ENCODE peak calls at places on chromosomes 7 and 10, in seven cellular contexts. One of them, this sample, is unnamed.

GRCh38 chr7:145909956-145910611 is 206.5 kb upstream of the CNTNAP2 start:
- DNase-seq in choroid plexus epithelial cell: peak; percentile 83
- DNase-seq in A549: no peak
- DNase-seq in uterus: no peak
- DNase-seq in fibroblast of the aortic adventitia: no peak
- DNase-seq in neural progenitor cell: no peak
- DNase-seq in CD4-positive, alpha-beta T cell: no peak
- DNase-seq in this sample: no peak

GRCh38 chr7:27871086-27871485 is 131.1 kb downstream of the TAX1BP1 start:
- DNase-seq in choroid plexus epithelial cell: no peak
- DNase-seq in A549: no peak
- DNase-seq in uterus: no peak
- DNase-seq in fibroblast of the aortic adventitia: no peak
- DNase-seq in neural progenitor cell: no peak
- DNase-seq in CD4-positive, alpha-beta T cell: no peak
- DNase-seq in this sample: no peak

GRCh38 chr7:44244282-44244681 is 43.5 kb downstream of the YKT6 start:
- DNase-seq in choroid plexus epithelial cell: peak; percentile 20
- DNase-seq in A549: peak; percentile 58
- DNase-seq in uterus: no peak
- DNase-seq in fibroblast of the aortic adventitia: no peak
- DNase-seq in neural progenitor cell: peak; percentile 68
- DNase-seq in CD4-positive, alpha-beta T cell: no peak
- DNase-seq in this sample: no peak

GRCh38 chr10:101768791-101769170 is 7.1 kb downstream of the FGF8 start:
- DNase-seq in choroid plexus epithelial cell: no peak
- DNase-seq in A549: no peak
- DNase-seq in uterus: no peak
- DNase-seq in fibroblast of the aortic adventitia: no peak
- DNase-seq in neural progenitor cell: no peak
- DNase-seq in CD4-positive, alpha-beta T cell: no peak
- DNase-seq in this sample: peak; percentile 35

GRCh38 chr10:114334301-114334700 is 70.0 kb downstream of the AFAP1L2 start:
- DNase-seq in choroid plexus epithelial cell: peak; percentile 52
- DNase-seq in A549: no peak
- DNase-seq in uterus: no peak
- DNase-seq in fibroblast of the aortic adventitia: no peak
- DNase-seq in neural progenitor cell: no peak
- DNase-seq in CD4-positive, alpha-beta T cell: no peak
- DNase-seq in this sample: no peak

GRCh38 chr7:91941450-91941849 is 788 bp downstream of the AKAP9 start:
- DNase-seq in choroid plexus epithelial cell: peak; percentile 22
- DNase-seq in A549: no peak
- DNase-seq in uterus: no peak
- DNase-seq in fibroblast of the aortic adventitia: peak; percentile 30
- DNase-seq in neural progenitor cell: peak; percentile 60
- DNase-seq in CD4-positive, alpha-beta T cell: peak; percentile 7
- DNase-seq in this sample: peak; percentile 47

GRCh38 chr10:79904671-79905321 is 44.1 kb downstream of the SFTPD start:
- DNase-seq in choroid plexus epithelial cell: peak; percentile 70
- DNase-seq in A549: no peak
- DNase-seq in uterus: peak; percentile 59
- DNase-seq in fibroblast of the aortic adventitia: peak; percentile 63
- DNase-seq in neural progenitor cell: peak; percentile 83
- DNase-seq in CD4-positive, alpha-beta T cell: peak; percentile 6
- DNase-seq in this sample: no peak

GRCh38 chr10:14476641-14477407 is 146.1 kb upstream of the FRMD4A start:
- DNase-seq in choroid plexus epithelial cell: peak; percentile 26
- DNase-seq in A549: no peak
- DNase-seq in uterus: no peak
- DNase-seq in fibroblast of the aortic adventitia: peak; percentile 48
- DNase-seq in neural progenitor cell: no peak
- DNase-seq in CD4-positive, alpha-beta T cell: no peak
- DNase-seq in this sample: no peak

GRCh38 chr7:30164567-30164966 is 29.8 kb downstream of the MTURN start:
- DNase-seq in choroid plexus epithelial cell: peak; percentile 74
- DNase-seq in A549: peak; percentile 57
- DNase-seq in uterus: no peak
- DNase-seq in fibroblast of the aortic adventitia: peak; percentile 76
- DNase-seq in neural progenitor cell: peak; percentile 67
- DNase-seq in CD4-positive, alpha-beta T cell: no peak
- DNase-seq in this sample: no peak

GRCh38 chr7:128855559-128855958 is 7.1 kb upstream of the ATP6V1F start:
- DNase-seq in choroid plexus epithelial cell: no peak
- DNase-seq in A549: no peak
- DNase-seq in uterus: no peak
- DNase-seq in fibroblast of the aortic adventitia: no peak
- DNase-seq in neural progenitor cell: no peak
- DNase-seq in CD4-positive, alpha-beta T cell: no peak
- DNase-seq in this sample: no peak

GRCh38 chr10:33010132-33011037 is 52.4 kb upstream of the ITGB1 start:
- DNase-seq in choroid plexus epithelial cell: peak; percentile 84
- DNase-seq in A549: peak; percentile 75
- DNase-seq in uterus: no peak
- DNase-seq in fibroblast of the aortic adventitia: peak; percentile 80
- DNase-seq in neural progenitor cell: peak; percentile 47
- DNase-seq in CD4-positive, alpha-beta T cell: no peak
- DNase-seq in this sample: no peak

GRCh38 chr10:124722812-124723783 is 21.1 kb downstream of the FAM53B start:
- DNase-seq in choroid plexus epithelial cell: peak; percentile 52
- DNase-seq in A549: no peak
- DNase-seq in uterus: no peak
- DNase-seq in fibroblast of the aortic adventitia: no peak
- DNase-seq in neural progenitor cell: no peak
- DNase-seq in CD4-positive, alpha-beta T cell: no peak
- DNase-seq in this sample: peak; percentile 72

GRCh38 chr7:86407291-86407690 is 236.4 kb upstream of the GRM3 start:
- DNase-seq in choroid plexus epithelial cell: peak; percentile 15
- DNase-seq in A549: no peak
- DNase-seq in uterus: no peak
- DNase-seq in fibroblast of the aortic adventitia: no peak
- DNase-seq in neural progenitor cell: peak; percentile 36
- DNase-seq in CD4-positive, alpha-beta T cell: no peak
- DNase-seq in this sample: no peak

GRCh38 chr7:128833148-128833938 is 3.1 kb downstream of the FLNC start:
- DNase-seq in choroid plexus epithelial cell: peak; percentile 86
- DNase-seq in A549: no peak
- DNase-seq in uterus: peak; percentile 78
- DNase-seq in fibroblast of the aortic adventitia: peak; percentile 95
- DNase-seq in neural progenitor cell: peak; percentile 69
- DNase-seq in CD4-positive, alpha-beta T cell: no peak
- DNase-seq in this sample: no peak

GRCh38 chr10:103778358-103779139 is 76.8 kb downstream of the SH3PXD2A start:
- DNase-seq in choroid plexus epithelial cell: no peak
- DNase-seq in A549: no peak
- DNase-seq in uterus: no peak
- DNase-seq in fibroblast of the aortic adventitia: no peak
- DNase-seq in neural progenitor cell: no peak
- DNase-seq in CD4-positive, alpha-beta T cell: no peak
- DNase-seq in this sample: no peak

GRCh38 chr10:103783686-103784085 is 71.7 kb downstream of the SH3PXD2A start:
- DNase-seq in choroid plexus epithelial cell: no peak
- DNase-seq in A549: no peak
- DNase-seq in uterus: peak; percentile 53
- DNase-seq in fibroblast of the aortic adventitia: no peak
- DNase-seq in neural progenitor cell: no peak
- DNase-seq in CD4-positive, alpha-beta T cell: no peak
- DNase-seq in this sample: no peak

GRCh38 chr10:103780242-103781149 is 74.9 kb downstream of the SH3PXD2A start:
- DNase-seq in choroid plexus epithelial cell: no peak
- DNase-seq in A549: no peak
- DNase-seq in uterus: no peak
- DNase-seq in fibroblast of the aortic adventitia: no peak
- DNase-seq in neural progenitor cell: no peak
- DNase-seq in CD4-positive, alpha-beta T cell: no peak
- DNase-seq in this sample: no peak

GRCh38 chr10:103784089-103784488 is 71.3 kb downstream of the SH3PXD2A start:
- DNase-seq in choroid plexus epithelial cell: no peak
- DNase-seq in A549: no peak
- DNase-seq in uterus: no peak
- DNase-seq in fibroblast of the aortic adventitia: no peak
- DNase-seq in neural progenitor cell: no peak
- DNase-seq in CD4-positive, alpha-beta T cell: no peak
- DNase-seq in this sample: no peak

GRCh38 chr10:103781329-103782061 is 73.9 kb downstream of the SH3PXD2A start:
- DNase-seq in choroid plexus epithelial cell: peak; percentile 26
- DNase-seq in A549: peak; percentile 68
- DNase-seq in uterus: no peak
- DNase-seq in fibroblast of the aortic adventitia: peak; percentile 92
- DNase-seq in neural progenitor cell: peak; percentile 33
- DNase-seq in CD4-positive, alpha-beta T cell: no peak
- DNase-seq in this sample: no peak
- TF ChIP-seq CTCF in choroid plexus epithelial cell: peak; percentile 24
- TF ChIP-seq CTCF in A549: peak; percentile 39
- TF ChIP-seq CTCF in uterus: no peak
- TF ChIP-seq CTCF in fibroblast of the aortic adventitia: peak; percentile 43
- TF ChIP-seq CTCF in neural progenitor cell: peak; percentile 33
- TF ChIP-seq CTCF in CD4-positive, alpha-beta T cell: no peak
- TF ChIP-seq CTCF in this sample: no peak

GRCh38 chr7:151724250-151724915 is 152.5 kb downstream of the PRKAG2 start:
- DNase-seq in choroid plexus epithelial cell: no peak
- DNase-seq in A549: no peak
- DNase-seq in uterus: no peak
- DNase-seq in fibroblast of the aortic adventitia: no peak
- DNase-seq in neural progenitor cell: no peak
- DNase-seq in CD4-positive, alpha-beta T cell: no peak
- DNase-seq in this sample: no peak

GRCh38 chr7:151726875-151727578 is 149.9 kb downstream of the PRKAG2 start:
- DNase-seq in choroid plexus epithelial cell: no peak
- DNase-seq in A549: no peak
- DNase-seq in uterus: no peak
- DNase-seq in fibroblast of the aortic adventitia: no peak
- DNase-seq in neural progenitor cell: no peak
- DNase-seq in CD4-positive, alpha-beta T cell: no peak
- DNase-seq in this sample: no peak

GRCh38 chr7:151727579-151728285 is 149.2 kb downstream of the PRKAG2 start:
- DNase-seq in choroid plexus epithelial cell: peak; percentile 89
- DNase-seq in A549: peak; percentile 93
- DNase-seq in uterus: peak; percentile 92
- DNase-seq in fibroblast of the aortic adventitia: peak; percentile 96
- DNase-seq in neural progenitor cell: peak; percentile 56
- DNase-seq in CD4-positive, alpha-beta T cell: no peak
- DNase-seq in this sample: peak; percentile 96

GRCh38 chr7:151724920-151725584 is 151.9 kb downstream of the PRKAG2 start:
- DNase-seq in choroid plexus epithelial cell: no peak
- DNase-seq in A549: no peak
- DNase-seq in uterus: no peak
- DNase-seq in fibroblast of the aortic adventitia: no peak
- DNase-seq in neural progenitor cell: no peak
- DNase-seq in CD4-positive, alpha-beta T cell: no peak
- DNase-seq in this sample: no peak

GRCh38 chr7:151725844-151726770 is 150.8 kb downstream of the PRKAG2 start:
- DNase-seq in choroid plexus epithelial cell: no peak
- DNase-seq in A549: no peak
- DNase-seq in uterus: no peak
- DNase-seq in fibroblast of the aortic adventitia: no peak
- DNase-seq in neural progenitor cell: no peak
- DNase-seq in CD4-positive, alpha-beta T cell: no peak
- DNase-seq in this sample: no peak
- TF ChIP-seq CTCF in choroid plexus epithelial cell: no peak
- TF ChIP-seq CTCF in A549: no peak
- TF ChIP-seq CTCF in uterus: no peak
- TF ChIP-seq CTCF in fibroblast of the aortic adventitia: no peak
- TF ChIP-seq CTCF in neural progenitor cell: no peak
- TF ChIP-seq CTCF in CD4-positive, alpha-beta T cell: no peak
- TF ChIP-seq CTCF in this sample: no peak

GRCh38 chr10:11284291-11285085 is 266.8 kb downstream of the CELF2 start:
- DNase-seq in choroid plexus epithelial cell: no peak
- DNase-seq in A549: no peak
- DNase-seq in uterus: no peak
- DNase-seq in fibroblast of the aortic adventitia: no peak
- DNase-seq in neural progenitor cell: no peak
- DNase-seq in CD4-positive, alpha-beta T cell: no peak
- DNase-seq in this sample: no peak

GRCh38 chr10:11286261-11286989 is 268.8 kb downstream of the CELF2 start:
- DNase-seq in choroid plexus epithelial cell: peak; percentile 4
- DNase-seq in A549: no peak
- DNase-seq in uterus: no peak
- DNase-seq in fibroblast of the aortic adventitia: no peak
- DNase-seq in neural progenitor cell: no peak
- DNase-seq in CD4-positive, alpha-beta T cell: no peak
- DNase-seq in this sample: no peak

GRCh38 chr10:11282661-11283060 is 265.0 kb downstream of the CELF2 start:
- DNase-seq in choroid plexus epithelial cell: no peak
- DNase-seq in A549: no peak
- DNase-seq in uterus: no peak
- DNase-seq in fibroblast of the aortic adventitia: no peak
- DNase-seq in neural progenitor cell: no peak
- DNase-seq in CD4-positive, alpha-beta T cell: no peak
- DNase-seq in this sample: no peak

GRCh38 chr10:11282156-11282555 is 264.5 kb downstream of the CELF2 start:
- DNase-seq in choroid plexus epithelial cell: no peak
- DNase-seq in A549: no peak
- DNase-seq in uterus: no peak
- DNase-seq in fibroblast of the aortic adventitia: no peak
- DNase-seq in neural progenitor cell: no peak
- DNase-seq in CD4-positive, alpha-beta T cell: no peak
- DNase-seq in this sample: no peak

GRCh38 chr10:11285171-11285570 is 267.5 kb downstream of the CELF2 start:
- DNase-seq in choroid plexus epithelial cell: peak; percentile 5
- DNase-seq in A549: no peak
- DNase-seq in uterus: no peak
- DNase-seq in fibroblast of the aortic adventitia: no peak
- DNase-seq in neural progenitor cell: peak; percentile 5
- DNase-seq in CD4-positive, alpha-beta T cell: no peak
- DNase-seq in this sample: no peak
- TF ChIP-seq CTCF in choroid plexus epithelial cell: peak; percentile 15
- TF ChIP-seq CTCF in A549: no peak
- TF ChIP-seq CTCF in uterus: no peak
- TF ChIP-seq CTCF in fibroblast of the aortic adventitia: peak; percentile 4
- TF ChIP-seq CTCF in neural progenitor cell: peak; percentile 29
- TF ChIP-seq CTCF in CD4-positive, alpha-beta T cell: no peak
- TF ChIP-seq CTCF in this sample: no peak

GRCh38 chr10:63467833-63468232 is 2.1 kb upstream of the JMJD1C start:
- DNase-seq in choroid plexus epithelial cell: no peak
- DNase-seq in A549: no peak
- DNase-seq in uterus: no peak
- DNase-seq in fibroblast of the aortic adventitia: peak; percentile 41
- DNase-seq in neural progenitor cell: no peak
- DNase-seq in CD4-positive, alpha-beta T cell: no peak
- DNase-seq in this sample: no peak

GRCh38 chr10:63464402-63465292 is 1.1 kb downstream of the JMJD1C start:
- DNase-seq in choroid plexus epithelial cell: peak; percentile 48
- DNase-seq in A549: peak; percentile 21
- DNase-seq in uterus: no peak
- DNase-seq in fibroblast of the aortic adventitia: peak; percentile 41
- DNase-seq in neural progenitor cell: no peak
- DNase-seq in CD4-positive, alpha-beta T cell: no peak
- DNase-seq in this sample: no peak

GRCh38 chr10:63462442-63462841 is 3.3 kb downstream of the JMJD1C start:
- DNase-seq in choroid plexus epithelial cell: no peak
- DNase-seq in A549: no peak
- DNase-seq in uterus: no peak
- DNase-seq in fibroblast of the aortic adventitia: no peak
- DNase-seq in neural progenitor cell: no peak
- DNase-seq in CD4-positive, alpha-beta T cell: no peak
- DNase-seq in this sample: no peak

GRCh38 chr10:63466168-63466935 is 575 bp upstream of the JMJD1C start:
- DNase-seq in choroid plexus epithelial cell: peak; percentile 70
- DNase-seq in A549: peak; percentile 33
- DNase-seq in uterus: no peak
- DNase-seq in fibroblast of the aortic adventitia: peak; percentile 65
- DNase-seq in neural progenitor cell: peak; percentile 79
- DNase-seq in CD4-positive, alpha-beta T cell: peak; percentile 6
- DNase-seq in this sample: no peak

GRCh38 chr10:63465293-63466167 is at the start of gene JMJD1C:
- DNase-seq in choroid plexus epithelial cell: peak; percentile 90
- DNase-seq in A549: peak; percentile 67
- DNase-seq in uterus: peak; percentile 83
- DNase-seq in fibroblast of the aortic adventitia: peak; percentile 80
- DNase-seq in neural progenitor cell: peak; percentile 94
- DNase-seq in CD4-positive, alpha-beta T cell: peak; percentile 37
- DNase-seq in this sample: peak; percentile 61
- TF ChIP-seq CTCF in choroid plexus epithelial cell: no peak
- TF ChIP-seq CTCF in A549: no peak
- TF ChIP-seq CTCF in uterus: no peak
- TF ChIP-seq CTCF in fibroblast of the aortic adventitia: no peak
- TF ChIP-seq CTCF in neural progenitor cell: no peak
- TF ChIP-seq CTCF in CD4-positive, alpha-beta T cell: no peak
- TF ChIP-seq CTCF in this sample: no peak

This sample was measured in CD14-positive monocyte.